ENCODE peak calls at places on chromosomes 11 and 22, in four cellular contexts. One of them, this sample, is unnamed.

GRCh38 chr11:131465746-131466145 is 95.3 kb downstream of the NTM start:
- DNase-seq in K562: peak
- DNase-seq in HCT116: no peak
- DNase-seq in GM12878: no peak
- DNase-seq in this sample: no peak

GRCh38 chr11:14346303-14346702 is 12.7 kb downstream of the RRAS2 start:
- DNase-seq in HCT116: no peak
- DNase-seq in GM12878: no peak
- DNase-seq in K562: no peak
- DNase-seq in this sample: no peak

GRCh38 chr11:87324817-87325489 is 287.2 kb downstream of the TMEM135 start:
- DNase-seq in K562: no peak
- DNase-seq in HCT116: no peak
- DNase-seq in GM12878: no peak
- DNase-seq in this sample: no peak

GRCh38 chr11:73965076-73965763 is 14.4 kb downstream of the DNAJB13 start:
- DNase-seq in K562: no peak
- DNase-seq in GM12878: no peak
- DNase-seq in HCT116: no peak
- DNase-seq in this sample: no peak

GRCh38 chr22:24982301-24983056 is 30.0 kb downstream of the KIAA1671 start:
- DNase-seq in K562: no peak
- DNase-seq in GM12878: no peak
- DNase-seq in HCT116: no peak
- DNase-seq in this sample: no peak

GRCh38 chr11:85945296-85945695 is 90.1 kb downstream of the CCDC83 start:
- DNase-seq in GM12878: no peak
- DNase-seq in K562: no peak
- DNase-seq in HCT116: no peak
- DNase-seq in this sample: no peak

GRCh38 chr11:57097149-57097548 is 84.6 kb upstream of the LRRC55 start:
- DNase-seq in K562: no peak
- DNase-seq in HCT116: no peak
- DNase-seq in GM12878: no peak
- DNase-seq in this sample: no peak

GRCh38 chr11:9075441-9076000 is 15.9 kb downstream of the SCUBE2 start:
- DNase-seq in HCT116: no peak
- DNase-seq in K562: no peak
- DNase-seq in GM12878: no peak
- DNase-seq in this sample: no peak

GRCh38 chr22:42324991-42325710 is 54.7 kb upstream of the TCF20 start:
- DNase-seq in K562: no peak
- DNase-seq in GM12878: no peak
- DNase-seq in HCT116: no peak
- DNase-seq in this sample: no peak

GRCh38 chr11:96307748-96308133 is 35.3 kb downstream of the MAML2 start:
- DNase-seq in GM12878: no peak
- DNase-seq in K562: no peak
- DNase-seq in HCT116: peak
- DNase-seq in this sample: no peak

GRCh38 chr11:96306600-96306932 is 36.4 kb downstream of the MAML2 start:
- DNase-seq in HCT116: peak
- DNase-seq in GM12878: no peak
- DNase-seq in K562: no peak
- DNase-seq in this sample: no peak

GRCh38 chr11:96309643-96310017 is 33.4 kb downstream of the MAML2 start:
- DNase-seq in GM12878: no peak
- DNase-seq in K562: no peak
- DNase-seq in HCT116: no peak
- DNase-seq in this sample: no peak

GRCh38 chr11:96309001-96309642 is 33.9 kb downstream of the MAML2 start:
- DNase-seq in HCT116: no peak
- DNase-seq in GM12878: no peak
- DNase-seq in K562: no peak
- DNase-seq in this sample: no peak

GRCh38 chr11:96306933-96307747 is 35.9 kb downstream of the MAML2 start:
- DNase-seq in K562: peak
- DNase-seq in HCT116: peak
- DNase-seq in GM12878: no peak
- DNase-seq in this sample: peak
- TF ChIP-seq POLR2AphosphoS5 in K562: no peak
- TF ChIP-seq POLR2AphosphoS5 in HCT116: peak
- TF ChIP-seq POLR2AphosphoS5 in GM12878: no peak
- TF ChIP-seq POLR2AphosphoS5 in this sample: no peak

GRCh38 chr22:41091139-41092022 is 1.0 kb upstream of the EP300 start:
- DNase-seq in HCT116: peak
- DNase-seq in GM12878: peak
- DNase-seq in K562: peak
- DNase-seq in this sample: peak
- TF ChIP-seq POLR2AphosphoS5 in HCT116: peak
- TF ChIP-seq POLR2AphosphoS5 in GM12878: peak
- TF ChIP-seq POLR2AphosphoS5 in K562: no peak
- TF ChIP-seq POLR2AphosphoS5 in this sample: peak

GRCh38 chr11:6637871-6638270 is 17.7 kb downstream of the DCHS1 start:
- DNase-seq in HCT116: no peak
- DNase-seq in K562: no peak
- DNase-seq in GM12878: no peak
- DNase-seq in this sample: peak

GRCh38 chr11:6633422-6634408 is 14.5 kb upstream of the TPP1 start:
- DNase-seq in HCT116: no peak
- DNase-seq in K562: no peak
- DNase-seq in GM12878: no peak
- DNase-seq in this sample: no peak

GRCh38 chr11:6636480-6636879 is 17.3 kb upstream of the TPP1 start:
- DNase-seq in HCT116: no peak
- DNase-seq in GM12878: no peak
- DNase-seq in K562: no peak
- DNase-seq in this sample: no peak

GRCh38 chr11:6634534-6634933 is 15.3 kb upstream of the TPP1 start:
- DNase-seq in K562: no peak
- DNase-seq in GM12878: no peak
- DNase-seq in HCT116: no peak
- DNase-seq in this sample: no peak

GRCh38 chr11:6635082-6635932 is 16.1 kb upstream of the TPP1 start:
- DNase-seq in HCT116: no peak
- DNase-seq in K562: peak
- DNase-seq in GM12878: no peak
- DNase-seq in this sample: peak
- TF ChIP-seq POLR2AphosphoS5 in HCT116: no peak
- TF ChIP-seq POLR2AphosphoS5 in K562: no peak
- TF ChIP-seq POLR2AphosphoS5 in GM12878: no peak
- TF ChIP-seq POLR2AphosphoS5 in this sample: peak

DNA sequence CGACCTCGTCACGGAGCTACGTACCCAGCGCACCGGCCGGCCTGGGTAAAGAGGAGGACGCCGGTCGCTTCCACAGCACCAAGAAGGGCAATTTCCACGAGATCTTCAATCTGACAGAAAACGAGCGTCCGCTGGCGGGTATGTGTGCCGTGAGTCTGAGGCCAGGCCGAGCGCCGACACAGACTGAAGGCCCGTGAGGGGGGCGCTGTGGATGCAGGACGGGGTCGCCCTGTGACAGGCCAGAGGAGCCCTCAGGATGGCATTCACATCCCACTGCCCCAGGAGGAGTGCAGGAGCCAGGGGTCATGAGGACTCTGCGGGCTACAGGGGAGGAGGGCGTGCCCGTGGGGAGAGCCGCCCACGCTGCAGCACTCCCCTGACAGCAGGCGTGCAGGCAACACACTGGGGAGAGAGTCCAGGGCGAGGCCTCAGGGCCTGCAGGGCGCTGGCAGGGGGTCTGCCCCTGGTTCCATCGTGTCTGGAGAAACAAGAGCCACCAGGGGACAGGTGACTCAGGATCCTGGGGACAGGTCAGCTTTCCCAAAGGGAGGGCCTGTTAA is 53.6 kb downstream of the GRAMD4 start:
- DNase-seq in K562: no peak
- DNase-seq in HCT116: no peak
- DNase-seq in GM12878: no peak
- DNase-seq in this sample: no peak
- TF ChIP-seq POLR2AphosphoS5 in K562: no peak
- TF ChIP-seq POLR2AphosphoS5 in HCT116: no peak
- TF ChIP-seq POLR2AphosphoS5 in GM12878: no peak
- TF ChIP-seq POLR2AphosphoS5 in this sample: no peak

This sample was measured in sigmoid colon.